ENCODE peak calls at places on chromosomes 2 and 18, in ten cellular contexts. Z, X, H, G, I, S, N, K, A and E are unnamed samples.

GRCh38 chr2:42864641-42865280 is 72.4 kb upstream of the HAAO start:
- DNase-seq in K (no peak), S (no peak), Z (no peak), I (no peak), A (no peak), G (no peak), H (no peak), N (no peak), X (no peak), E (no peak)

GRCh38 chr2:225177098-225177497 is 134.8 kb upstream of the DOCK10 start:
- DNase-seq in Z (no peak), H (no peak), K (no peak), I (no peak), N (no peak), S (no peak), X (peak), A (no peak), G (no peak), E (no peak)

GRCh38 chr2:231890896-231891513 is 35.2 kb downstream of the NPPC start:
- DNase-seq in S (peak), A (no peak), X (no peak), H (no peak), I (no peak), N (no peak), K (no peak), Z (peak), G (no peak), E (no peak)

GRCh38 chr2:72291059-72291458 is 143.4 kb upstream of the CYP26B1 start:
- DNase-seq in S (no peak), H (no peak), G (no peak), K (no peak), A (no peak), N (no peak), I (no peak), X (peak), Z (no peak), E (no peak)

GRCh38 chr2:135072125-135072997 is 20.3 kb downstream of the RAB3GAP1 start:
- DNase-seq in N (no peak), A (no peak), Z (no peak), I (no peak), X (no peak), K (peak), S (no peak), G (no peak), H (no peak), E (no peak)

GRCh38 chr18:3060667-3061580 is 48.0 kb upstream of the LPIN2 start:
- DNase-seq in X (no peak), N (peak), G (no peak), K (no peak), S (peak), Z (no peak), H (no peak), I (peak), A (no peak), E (no peak)

GRCh38 chr2:112065966-112066365 is 10.9 kb downstream of the TMEM87B start:
- DNase-seq in Z (no peak), S (no peak), I (no peak), H (no peak), A (no peak), G (no peak), K (no peak), N (no peak), X (peak), E (no peak)

GRCh38 chr2:134252092-134252775 is 1.6 kb upstream of the MGAT5 start:
- DNase-seq in S (no peak), G (no peak), Z (no peak), N (peak), H (no peak), I (no peak), X (peak), A (no peak), K (no peak), E (no peak)

GRCh38 chr18:2843161-2843560 is 3.6 kb upstream of the EMILIN2 start:
- DNase-seq in H (no peak), S (no peak), Z (no peak), K (no peak), G (no peak), N (peak), A (no peak), X (no peak), I (no peak), E (no peak)

GRCh38 chr2:26651458-26652155 is 10.4 kb upstream of the CIB4 start:
- DNase-seq in K (no peak), Z (no peak), H (no peak), S (peak), I (no peak), X (no peak), N (no peak), G (no peak), A (no peak), E (no peak)

GRCh38 chr18:79553154-79553553 is 126.4 kb upstream of the CTDP1 start:
- DNase-seq in K (no peak), X (no peak), A (no peak), H (no peak), S (no peak), G (no peak), Z (no peak), I (no peak), N (no peak), E (no peak)

GRCh38 chr18:72541871-72542690 is 2.1 kb downstream of the CBLN2 start:
- DNase-seq in K (no peak), I (no peak), H (no peak), Z (no peak), X (no peak), G (no peak), N (no peak), A (no peak), S (no peak), E (no peak)

GRCh38 chr2:190563109-190563508 is 28.6 kb upstream of the NEMP2 start:
- DNase-seq in N (no peak), H (peak), Z (no peak), S (no peak), G (no peak), K (no peak), X (no peak), A (no peak), I (no peak), E (no peak)

GRCh38 chr2:191198271-191198670 is 46.9 kb upstream of the MYO1B start:
- DNase-seq in S (no peak), A (no peak), Z (no peak), N (no peak), X (no peak), I (no peak), K (no peak), H (no peak), G (no peak), E (no peak)

GRCh38 chr2:171966268-171966667 is 33.5 kb upstream of the METAP1D start:
- DNase-seq in Z (no peak), K (no peak), A (no peak), N (no peak), H (no peak), G (no peak), X (no peak), I (no peak), S (no peak), E (no peak)

GRCh38 chr2:186917866-186918265 is 68.9 kb upstream of the ZSWIM2 start:
- DNase-seq in K (no peak), H (no peak), Z (no peak), I (no peak), A (no peak), G (no peak), N (no peak), S (no peak), X (no peak), E (no peak)

GRCh38 chr2:25347205-25347815 is 5.6 kb upstream of the DNMT3A start:
- DNase-seq in S (no peak), A (no peak), X (peak), G (no peak), Z (no peak), H (no peak), N (no peak), K (peak), I (no peak), E (peak)

GRCh38 chr2:163191372-163191771 is 352.8 kb upstream of the KCNH7 start:
- DNase-seq in N (no peak), G (peak), A (no peak), Z (peak), H (no peak), S (peak), K (peak), I (no peak), X (peak), E (no peak)

GRCh38 chr2:119823734-119824334 is 64.1 kb downstream of the PTPN4 start:
- DNase-seq in K (no peak), A (peak), H (peak), I (no peak), Z (peak), G (peak), N (no peak), S (peak), X (peak), E (no peak)

GRCh38 chr2:136238214-136238551 is 120.2 kb upstream of the CXCR4 start:
- DNase-seq in N (no peak), S (no peak), X (no peak), G (no peak), I (no peak), Z (no peak), K (no peak), H (no peak), A (no peak), E (no peak)

GRCh38 chr18:24276994-24277393 is 120.6 kb downstream of the OSBPL1A start:
- DNase-seq in A (no peak), N (no peak), H (no peak), G (no peak), S (no peak), K (no peak), I (no peak), Z (no peak), X (no peak), E (no peak)

GRCh38 chr2:233643128-233643527 is 6.9 kb downstream of the UGT1A10 start:
- DNase-seq in A (no peak), X (no peak), K (peak), G (no peak), Z (no peak), H (no peak), S (no peak), N (no peak), I (no peak), E (no peak)

GRCh38 chr18:64659186-64659585 is 510.3 kb upstream of the LINC00305 start:
- DNase-seq in N (no peak), K (no peak), Z (no peak), S (no peak), H (no peak), I (no peak), A (no peak), X (no peak), G (no peak), E (no peak)

GRCh38 chr2:23618696-23619530 is 233.9 kb downstream of the KLHL29 start:
- DNase-seq in A (no peak), G (no peak), K (no peak), H (no peak), I (no peak), X (peak), Z (no peak), N (no peak), S (no peak), E (no peak)

GRCh38 chr2:238114331-238114841 is 14.2 kb downstream of the ESPNL start:
- DNase-seq in H (no peak), X (no peak), N (no peak), Z (no peak), G (no peak), I (peak), S (no peak), K (no peak), A (no peak), E (no peak)

GRCh38 chr2:219460424-219460926 is 25.8 kb downstream of the SPEG start:
- DNase-seq in N (no peak), Z (no peak), H (peak), A (no peak), X (peak), S (no peak), K (no peak), I (peak), G (no peak), E (no peak)

GRCh38 chr18:61001138-61001537 is 332.1 kb upstream of the CDH20 start:
- DNase-seq in K (no peak), S (no peak), N (no peak), I (no peak), X (no peak), G (no peak), H (no peak), A (no peak), Z (no peak), E (no peak)

GRCh38 chr2:172985139-172985874 is 90.3 kb upstream of the MAP3K20 start:
- DNase-seq in K (peak), G (peak), A (no peak), H (no peak), I (peak), Z (peak), S (peak), N (no peak), X (peak), E (peak)
- TF ChIP-seq POLR2A in K (no peak), G (no peak), A (no peak), H (no peak), I (no peak), Z (no peak), S (no peak), N (no peak), X (no peak), E (no peak)

DNA sequence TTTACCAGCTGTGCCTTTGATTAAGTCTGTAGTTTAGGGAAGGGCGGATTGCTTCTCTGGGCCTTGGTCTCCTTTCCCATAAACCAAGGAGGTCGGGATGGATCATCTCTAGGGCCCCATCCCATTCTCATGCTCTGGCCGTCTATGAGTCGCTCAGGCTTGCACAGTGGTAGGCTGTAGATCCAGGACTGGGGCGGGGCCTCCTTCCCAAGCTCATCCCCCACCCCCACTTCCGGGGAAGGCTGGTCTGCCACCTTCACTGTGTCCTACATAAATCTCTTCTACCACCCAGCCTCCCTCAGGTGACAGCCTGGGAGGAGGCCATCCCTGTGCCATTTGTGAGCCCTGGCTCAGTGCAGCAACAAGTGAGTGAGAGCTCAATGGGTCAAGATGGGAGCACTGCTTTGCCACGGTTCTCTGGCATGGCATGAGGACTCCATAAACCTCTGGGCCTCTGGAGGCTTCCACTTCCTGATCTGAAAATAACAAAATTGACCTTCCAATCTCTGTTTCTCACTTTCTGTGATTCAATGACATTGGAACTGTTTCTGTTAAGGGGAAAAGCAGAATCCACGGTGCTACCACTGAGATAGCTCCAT is 68.5 kb downstream of the SUMO1 start:
- DNase-seq in H (peak), X (no peak), Z (no peak), N (no peak), I (no peak), A (no peak), K (no peak), G (no peak), S (no peak), E (no peak)
- TF ChIP-seq POLR2A in H (no peak), X (no peak), Z (no peak), N (no peak), I (no peak), A (no peak), K (no peak), G (no peak), S (no peak), E (no peak)

GRCh38 chr2:85755122-85756027 is 1.6 kb downstream of the ATOH8 start:
- DNase-seq in G (no peak), H (no peak), I (no peak), X (peak), S (no peak), N (no peak), Z (no peak), A (no peak), K (no peak), E (no peak)
- TF ChIP-seq POLR2A in G (peak), H (no peak), I (no peak), X (no peak), S (no peak), N (no peak), Z (no peak), A (no peak), K (no peak), E (no peak)

DNA sequence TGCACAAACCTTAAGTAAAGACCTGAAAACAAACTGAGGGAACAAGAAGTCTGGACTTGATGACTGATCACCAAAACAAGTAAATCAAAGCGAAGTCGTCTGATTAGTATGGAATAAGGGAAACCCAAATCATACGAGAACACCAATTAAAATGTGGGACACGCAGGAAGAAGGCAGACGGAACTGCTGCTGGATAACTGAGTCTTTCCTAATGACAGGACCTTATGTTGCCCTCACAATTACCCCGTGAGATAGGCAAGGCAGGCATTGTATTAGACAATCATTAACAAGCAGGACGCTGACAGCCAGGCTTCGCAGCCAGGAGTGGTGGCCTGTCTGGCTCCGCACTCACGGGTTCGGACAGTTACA is 614 bp upstream of the COQ10B start:
- DNase-seq in Z (no peak), I (no peak), X (no peak), S (no peak), N (no peak), K (no peak), G (no peak), H (no peak), A (no peak), E (no peak)
- TF ChIP-seq POLR2A in Z (no peak), I (no peak), X (no peak), S (no peak), N (peak), K (no peak), G (peak), H (peak), A (no peak), E (peak)

DNA sequence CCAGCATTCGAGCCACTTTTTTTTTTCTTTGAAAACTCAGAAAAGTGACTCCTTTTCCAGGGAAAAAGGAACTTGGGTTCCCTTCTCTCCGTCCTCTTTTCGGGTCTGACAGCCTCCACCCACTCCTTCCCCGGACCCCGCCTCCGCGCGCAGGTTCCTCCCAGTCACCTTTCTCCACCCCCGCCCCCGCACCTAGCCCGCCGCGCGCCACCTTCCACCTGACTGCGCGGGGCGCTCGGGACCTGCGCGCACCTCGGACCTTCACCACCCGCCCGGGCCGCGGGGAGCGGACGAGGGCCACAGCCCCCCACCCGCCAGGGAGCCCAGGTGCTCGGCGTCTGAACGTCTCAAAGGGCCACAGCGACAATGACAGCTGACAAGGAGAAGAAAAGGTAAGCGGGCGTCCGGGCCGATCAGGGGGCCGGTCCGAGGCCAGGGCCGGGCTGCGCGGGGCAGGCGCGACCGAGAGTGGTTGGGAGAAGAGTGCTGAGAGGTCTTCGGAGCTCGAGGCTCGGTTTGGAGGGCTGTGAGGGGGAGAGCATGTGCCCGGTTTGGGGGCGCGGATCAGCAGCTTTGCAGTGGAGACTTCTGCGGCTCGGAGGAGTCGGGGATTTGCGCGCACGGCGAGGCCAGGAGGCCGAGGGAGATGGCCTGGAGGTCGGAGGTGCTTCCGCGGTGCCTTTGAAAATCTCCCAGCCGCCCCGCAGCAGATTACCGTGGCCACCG is 502 bp downstream of the EPAS1 start:
- DNase-seq in Z (peak), I (peak), N (peak), H (peak), K (no peak), A (peak), G (peak), X (no peak), S (no peak), E (peak)
- TF ChIP-seq POLR2A in Z (peak), I (no peak), N (peak), H (no peak), K (peak), A (no peak), G (no peak), X (no peak), S (no peak), E (no peak)

DNA sequence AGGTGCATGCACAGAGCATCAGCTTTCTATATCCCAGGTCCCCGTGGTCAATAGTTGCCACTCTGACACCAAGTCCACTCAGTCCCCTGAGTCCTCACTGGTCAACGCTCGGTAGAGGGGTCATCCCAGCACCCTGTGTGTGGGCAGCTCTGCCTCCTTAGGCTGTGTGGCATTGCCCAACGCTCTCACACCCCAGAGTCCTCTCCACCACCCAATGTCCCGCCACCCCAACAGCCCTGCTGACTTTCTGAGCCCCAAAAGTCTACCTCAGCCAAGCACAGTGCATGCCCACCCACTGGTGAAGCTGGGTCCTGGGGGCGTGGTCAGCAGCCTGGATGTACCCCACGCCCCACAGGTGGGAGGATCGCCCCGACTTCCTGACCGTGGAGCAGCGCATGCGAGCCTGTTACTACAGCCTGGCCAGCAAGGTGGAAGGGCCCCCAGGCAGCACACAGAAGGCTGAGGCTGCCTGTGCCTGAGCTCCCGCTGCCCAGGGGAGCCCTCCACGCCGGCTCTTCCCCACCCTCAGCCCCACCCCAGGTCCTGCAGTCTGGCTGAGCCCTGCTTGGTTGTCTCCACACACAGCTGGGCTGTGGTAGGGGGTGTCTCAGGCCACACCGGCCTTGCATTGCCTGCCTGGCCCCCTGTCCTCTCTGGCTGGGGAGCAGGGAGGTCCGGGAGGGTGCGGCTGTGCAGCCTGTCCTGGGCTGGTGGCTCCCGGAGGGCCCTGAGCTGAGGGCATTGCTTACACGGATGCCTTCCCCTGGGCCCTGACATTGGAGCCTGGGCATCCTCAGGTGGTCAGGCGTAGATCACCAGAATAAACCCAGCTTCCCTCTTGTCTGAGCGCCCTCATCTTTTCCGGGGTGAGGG is 25.9 kb downstream of the ZAP70 start:
- DNase-seq in X (no peak), S (no peak), G (no peak), K (no peak), N (no peak), H (no peak), I (peak), A (no peak), Z (no peak), E (no peak)
- TF ChIP-seq POLR2A in X (no peak), S (no peak), G (no peak), K (no peak), N (no peak), H (no peak), I (no peak), A (peak), Z (no peak), E (no peak)

DNA sequence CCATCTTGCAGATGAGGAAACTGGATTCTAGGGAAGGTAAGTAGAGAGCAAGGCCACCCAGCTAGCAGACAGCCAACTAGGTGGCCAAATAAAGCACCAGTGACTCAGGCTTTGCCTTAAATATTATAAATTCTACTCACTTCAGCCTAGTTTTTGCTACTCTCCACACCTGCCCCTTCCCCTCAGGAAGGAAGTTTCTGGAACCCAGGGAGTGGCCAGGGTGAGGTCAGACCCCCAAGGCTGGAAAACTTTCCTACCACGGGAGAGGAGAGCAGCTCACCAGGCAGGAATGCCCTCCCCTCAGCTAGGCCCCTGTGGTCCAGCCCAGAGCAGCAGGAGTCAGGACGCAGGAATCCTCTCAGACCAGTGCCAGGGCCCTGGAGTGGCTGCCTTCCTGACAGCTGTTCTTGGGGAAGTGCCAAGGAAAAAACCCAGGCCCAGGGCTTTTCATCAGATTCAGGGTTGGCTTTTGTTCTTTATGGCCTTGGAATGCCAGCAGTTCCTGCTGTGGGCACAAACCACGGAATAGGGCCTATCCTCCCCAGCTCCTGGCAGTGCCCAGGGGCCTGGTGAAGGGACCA is 5.1 kb upstream of the PAX8 start:
- DNase-seq in N (no peak), K (peak), X (peak), G (peak), A (no peak), Z (peak), H (no peak), S (peak), I (peak), E (peak)
- TF ChIP-seq POLR2A in N (no peak), K (no peak), X (no peak), G (no peak), A (no peak), Z (no peak), H (no peak), S (peak), I (no peak), E (no peak)